ENCODE peak calls at places on chromosomes 3 and 15, in nine cellular contexts. K, W, E, H, G, L, B, A and J are unnamed samples. For H3K4me1 and H3K36me3, the result is how much of the 10 kb centered on the place peaks cover.

GRCh38 chr15:55789066-55789660 is 46.2 kb upstream of the PRTG start:
- DNase-seq in K (no peak), W (peak), E (no peak), H (no peak), G (peak), L (peak), B (no peak), A (no peak), J (no peak)

GRCh38 chr3:175212896-175213295 is 353.8 kb downstream of the NAALADL2 start:
- DNase-seq in K (no peak), W (no peak), E (peak), H (peak), G (peak), L (no peak), B (no peak), A (no peak), J (no peak)

GRCh38 chr3:69086133-69086722 is 1.5 kb downstream of the ARL6IP5 start:
- DNase-seq in K (peak), W (peak), E (peak), H (peak), G (peak), L (peak), B (peak), A (peak), J (peak)

GRCh38 chr15:70160267-70160666 is 62.5 kb upstream of the TLE3 start:
- DNase-seq in K (peak), W (peak), E (no peak), H (no peak), G (no peak), L (no peak), B (no peak), A (no peak), J (no peak)

GRCh38 chr3:31142139-31142538 is 247.7 kb upstream of the GADL1 start:
- DNase-seq in K (no peak), W (no peak), E (no peak), H (no peak), G (peak), L (no peak), B (no peak), A (no peak), J (no peak)

GRCh38 chr3:4416961-4417360 is 50.1 kb downstream of the SUMF1 start:
- DNase-seq in K (no peak), W (peak), E (peak), H (peak), G (peak), L (no peak), B (peak), A (peak), J (peak)

GRCh38 chr3:16064660-16065414 is 109.6 kb upstream of the GALNT15 start:
- DNase-seq in K (peak), W (peak), E (peak), H (peak), G (peak), L (no peak), B (peak), A (peak), J (peak)

GRCh38 chr3:33439421-33440327 is 531 bp downstream of the UBP1 start:
- DNase-seq in K (peak), W (peak), E (peak), H (peak), G (peak), L (peak), B (peak), A (peak), J (no peak)

GRCh38 chr3:111151438-111151837 is 79.8 kb downstream of the NECTIN3 start:
- DNase-seq in K (peak), W (no peak), E (peak), H (peak), G (peak), L (no peak), B (no peak), A (no peak), J (no peak)

GRCh38 chr3:194485876-194486539 is 794 bp downstream of the ATP13A3 start:
- DNase-seq in K (peak), W (peak), E (peak), H (peak), G (peak), L (peak), B (peak), A (peak), J (no peak)

GRCh38 chr3:190325923-190326322 is 3.7 kb upstream of the CLDN1 start:
- DNase-seq in K (no peak), W (no peak), E (peak), H (peak), G (no peak), L (no peak), B (no peak), A (no peak), J (no peak)

GRCh38 chr3:122305818-122306621 is 19.0 kb upstream of the CSTA start:
- DNase-seq in K (peak), W (peak), E (peak), H (peak), G (peak), L (no peak), B (no peak), A (no peak), J (no peak)

GRCh38 chr3:49703443-49703927 is 14.1 kb downstream of the RNF123 start:
- DNase-seq in K (peak), W (peak), E (peak), H (peak), G (peak), L (peak), B (peak), A (no peak), J (no peak)

GRCh38 chr15:83435202-83435601 is 11.9 kb upstream of the SH3GL3 start:
- DNase-seq in K (no peak), W (no peak), E (peak), H (peak), G (peak), L (no peak), B (no peak), A (no peak), J (no peak)

GRCh38 chr3:34439796-34440195 is 641.4 kb downstream of the PDCD6IP start:
- DNase-seq in K (no peak), W (no peak), E (no peak), H (no peak), G (no peak), L (no peak), B (no peak), A (no peak), J (no peak)

GRCh38 chr3:45464336-45464809 is 76.0 kb downstream of the LARS2 start:
- DNase-seq in K (no peak), W (peak), E (peak), H (no peak), G (no peak), L (peak), B (no peak), A (no peak), J (no peak)

GRCh38 chr3:52670621-52671521 is 14.8 kb downstream of the PBRM1 start:
- DNase-seq in K (peak), W (peak), E (peak), H (peak), G (peak), L (peak), B (peak), A (no peak), J (peak)

GRCh38 chr3:193507566-193507965 is 47.1 kb downstream of the ATP13A4 start:
- DNase-seq in K (no peak), W (no peak), E (no peak), H (peak), G (no peak), L (no peak), B (no peak), A (no peak), J (no peak)

GRCh38 chr3:11499144-11499543 is 144.6 kb downstream of the VGLL4 start:
- DNase-seq in K (no peak), W (no peak), E (peak), H (peak), G (peak), L (no peak), B (no peak), A (no peak), J (no peak)

GRCh38 chr15:87348746-87349145 is 907.8 kb downstream of the NTRK3 start:
- DNase-seq in K (peak), W (no peak), E (peak), H (peak), G (peak), L (no peak), B (no peak), A (no peak), J (no peak)

GRCh38 chr3:61541694-61542093 is 19.7 kb upstream of the PTPRG start:
- DNase-seq in K (no peak), W (no peak), E (no peak), H (no peak), G (no peak), L (no peak), B (no peak), A (no peak), J (no peak)

GRCh38 chr15:62749036-62749435 is 293.5 kb upstream of the TPM1 start:
- DNase-seq in K (no peak), W (no peak), E (no peak), H (no peak), G (no peak), L (no peak), B (no peak), A (no peak), J (no peak)

GRCh38 chr3:114453296-114453888 is 159.6 kb downstream of the TIGIT start:
- DNase-seq in K (no peak), W (no peak), E (no peak), H (no peak), G (no peak), L (no peak), B (no peak), A (no peak), J (no peak)
- H3K4me3 ChIP-seq in K (no peak), W (no peak), E (peak), H (no peak), G (no peak), L (no peak), B (no peak), A (peak), J (peak)

GRCh38 chr15:52808996-52809395 is 18.9 kb upstream of the ONECUT1 start:
- DNase-seq in K (no peak), W (no peak), E (no peak), H (no peak), G (no peak), L (no peak), B (no peak), A (no peak), J (no peak)
- H3K4me1 ChIP-seq in K (under half), W (under half), E (under half), H (under half), G (under half), L (under half), B (under half), A (under half), J (under half)

GRCh38 chr3:46924921-46925584 is 47.5 kb downstream of the PTH1R start:
- DNase-seq in K (no peak), W (no peak), E (no peak), H (no peak), G (no peak), L (no peak), B (no peak), A (peak), J (no peak)
- H3K36me3 ChIP-seq in K (under half), W (under half), E (under half), H (under half), G (half or more), L (half or more), B (under half), A (under half), J (under half)

DNA sequence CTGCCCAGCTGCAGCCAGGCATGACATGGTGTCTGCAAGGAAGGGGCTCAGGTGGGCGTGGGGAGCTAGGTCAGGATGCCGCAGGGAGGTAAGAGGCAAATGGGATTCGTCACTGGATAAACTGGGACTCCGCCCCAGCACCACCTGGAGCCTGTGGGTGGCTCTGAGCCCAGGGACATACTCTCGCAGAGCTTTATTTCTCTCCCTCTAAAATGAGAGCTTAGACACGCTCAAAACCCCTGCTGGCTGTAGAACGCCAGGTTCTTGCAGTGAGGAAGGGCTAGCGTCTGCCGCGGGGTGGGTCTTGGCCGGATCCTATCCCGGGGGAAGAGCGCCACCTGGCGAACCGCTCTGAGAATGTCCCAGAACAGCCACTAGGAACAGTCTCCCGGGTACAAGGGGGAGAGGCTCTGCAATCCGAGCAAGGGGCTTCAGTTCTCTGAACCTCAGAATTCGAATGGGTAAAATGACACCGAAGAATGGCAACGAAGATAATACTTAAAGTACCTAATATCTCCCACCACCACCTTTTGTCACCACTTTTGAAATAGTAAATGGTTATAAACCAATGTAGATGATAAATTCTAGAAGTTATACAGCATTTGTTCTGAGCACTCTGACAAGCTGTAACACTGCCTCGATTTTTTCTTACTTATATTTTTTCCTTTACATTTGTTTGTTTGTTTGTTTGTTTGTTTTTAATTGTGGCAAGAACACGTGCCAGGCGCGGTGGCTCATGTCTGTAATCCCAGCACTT is 53.2 kb upstream of the SRGAP3 start:
- DNase-seq in K (peak), W (peak), E (peak), H (peak), G (peak), L (peak), B (peak), A (peak), J (peak)
- H3K4me3 ChIP-seq in K (peak), W (no peak), E (no peak), H (peak), G (peak), L (no peak), B (peak), A (peak), J (peak)